ENCODE peak calls at places on chromosomes 11 and 22, in seven cellular contexts. One of them, this sample, is unnamed.

GRCh38 chr11:72562431-72562830 is 111.8 kb downstream of the PDE2A start:
- DNase-seq in fibroblast of lung: no peak
- DNase-seq in mammary epithelial cell: no peak
- DNase-seq in heart left ventricle: no peak
- DNase-seq in lung: no peak
- DNase-seq in NB4: no peak
- DNase-seq in brain microvascular endothelial cell: no peak
- DNase-seq in this sample: no peak

GRCh38 chr22:35785181-35785923 is 67.7 kb downstream of the APOL5 start:
- DNase-seq in fibroblast of lung: peak
- DNase-seq in mammary epithelial cell: peak
- DNase-seq in heart left ventricle: no peak
- DNase-seq in lung: no peak
- DNase-seq in NB4: peak
- DNase-seq in brain microvascular endothelial cell: no peak
- DNase-seq in this sample: no peak

GRCh38 chr11:116275634-116276033 is 497.2 kb downstream of the BUD13 start:
- DNase-seq in fibroblast of lung: peak
- DNase-seq in mammary epithelial cell: peak
- DNase-seq in heart left ventricle: no peak
- DNase-seq in lung: no peak
- DNase-seq in NB4: no peak
- DNase-seq in brain microvascular endothelial cell: no peak
- DNase-seq in this sample: no peak

GRCh38 chr22:20205964-20206708 is 55.3 kb upstream of the CCDC188 start:
- DNase-seq in fibroblast of lung: peak
- DNase-seq in mammary epithelial cell: peak
- DNase-seq in heart left ventricle: peak
- DNase-seq in lung: peak
- DNase-seq in NB4: peak
- DNase-seq in brain microvascular endothelial cell: peak
- DNase-seq in this sample: peak

GRCh38 chr11:125448136-125448535 is 47.9 kb downstream of the FEZ1 start:
- DNase-seq in fibroblast of lung: peak
- DNase-seq in mammary epithelial cell: peak
- DNase-seq in heart left ventricle: no peak
- DNase-seq in lung: no peak
- DNase-seq in NB4: no peak
- DNase-seq in brain microvascular endothelial cell: no peak
- DNase-seq in this sample: no peak

GRCh38 chr22:23520875-23521441 is 59.1 kb downstream of the IGLL1 start:
- DNase-seq in fibroblast of lung: peak
- DNase-seq in mammary epithelial cell: no peak
- DNase-seq in heart left ventricle: peak
- DNase-seq in lung: no peak
- DNase-seq in NB4: no peak
- DNase-seq in brain microvascular endothelial cell: peak
- DNase-seq in this sample: no peak

GRCh38 chr22:18085188-18085587 is 7.4 kb downstream of the PEX26 start:
- DNase-seq in fibroblast of lung: peak
- DNase-seq in mammary epithelial cell: no peak
- DNase-seq in heart left ventricle: no peak
- DNase-seq in lung: no peak
- DNase-seq in NB4: no peak
- DNase-seq in brain microvascular endothelial cell: no peak
- DNase-seq in this sample: peak

GRCh38 chr11:75383246-75383645 is 16.1 kb upstream of the RPS3 start:
- DNase-seq in fibroblast of lung: no peak
- DNase-seq in mammary epithelial cell: no peak
- DNase-seq in heart left ventricle: no peak
- DNase-seq in lung: no peak
- DNase-seq in NB4: peak
- DNase-seq in brain microvascular endothelial cell: no peak
- DNase-seq in this sample: no peak

GRCh38 chr11:114280696-114281095 is 15.5 kb upstream of the NNMT start:
- DNase-seq in fibroblast of lung: peak
- DNase-seq in mammary epithelial cell: peak
- DNase-seq in heart left ventricle: peak
- DNase-seq in lung: peak
- DNase-seq in NB4: peak
- DNase-seq in brain microvascular endothelial cell: peak
- DNase-seq in this sample: peak

GRCh38 chr11:198236-198806 is 5.4 kb downstream of the SCGB1C1 start:
- DNase-seq in fibroblast of lung: no peak
- DNase-seq in mammary epithelial cell: no peak
- DNase-seq in heart left ventricle: peak
- DNase-seq in lung: peak
- DNase-seq in NB4: no peak
- DNase-seq in brain microvascular endothelial cell: no peak
- DNase-seq in this sample: no peak

GRCh38 chr11:106471273-106471672 is 393.8 kb downstream of the AASDHPPT start:
- DNase-seq in fibroblast of lung: no peak
- DNase-seq in mammary epithelial cell: no peak
- DNase-seq in heart left ventricle: no peak
- DNase-seq in lung: no peak
- DNase-seq in NB4: no peak
- DNase-seq in brain microvascular endothelial cell: peak
- DNase-seq in this sample: no peak

GRCh38 chr22:48068323-48068722 is 1305.9 kb downstream of the TBC1D22A start:
- DNase-seq in fibroblast of lung: no peak
- DNase-seq in mammary epithelial cell: no peak
- DNase-seq in heart left ventricle: no peak
- DNase-seq in lung: no peak
- DNase-seq in NB4: no peak
- DNase-seq in brain microvascular endothelial cell: no peak
- DNase-seq in this sample: no peak

GRCh38 chr22:44620129-44620840 is 81.7 kb upstream of the PRR5 start:
- DNase-seq in fibroblast of lung: peak
- DNase-seq in mammary epithelial cell: peak
- DNase-seq in heart left ventricle: peak
- DNase-seq in lung: peak
- DNase-seq in NB4: peak
- DNase-seq in brain microvascular endothelial cell: peak
- DNase-seq in this sample: peak

GRCh38 chr11:62710001-62710345 is 2.5 kb downstream of the GNG3 start:
- DNase-seq in fibroblast of lung: no peak
- DNase-seq in mammary epithelial cell: no peak
- DNase-seq in heart left ventricle: no peak
- DNase-seq in lung: no peak
- DNase-seq in NB4: peak
- DNase-seq in brain microvascular endothelial cell: no peak
- DNase-seq in this sample: no peak

GRCh38 chr11:7571640-7572000 is 57.8 kb downstream of the PPFIBP2 start:
- DNase-seq in fibroblast of lung: peak
- DNase-seq in mammary epithelial cell: peak
- DNase-seq in heart left ventricle: no peak
- DNase-seq in lung: peak
- DNase-seq in NB4: peak
- DNase-seq in brain microvascular endothelial cell: peak
- DNase-seq in this sample: peak

GRCh38 chr11:72930011-72930410 is 115.8 kb downstream of the ATG16L2 start:
- DNase-seq in fibroblast of lung: peak
- DNase-seq in mammary epithelial cell: no peak
- DNase-seq in heart left ventricle: no peak
- DNase-seq in lung: no peak
- DNase-seq in NB4: no peak
- DNase-seq in brain microvascular endothelial cell: peak
- DNase-seq in this sample: no peak

GRCh38 chr22:37284807-37285355 is 2.6 kb downstream of the CYTH4 start:
- DNase-seq in fibroblast of lung: no peak
- DNase-seq in mammary epithelial cell: no peak
- DNase-seq in heart left ventricle: peak
- DNase-seq in lung: peak
- DNase-seq in NB4: peak
- DNase-seq in brain microvascular endothelial cell: no peak
- DNase-seq in this sample: peak

GRCh38 chr11:10454902-10455631 is at the start of gene AMPD3:
- DNase-seq in fibroblast of lung: peak
- DNase-seq in mammary epithelial cell: peak
- DNase-seq in heart left ventricle: no peak
- DNase-seq in lung: peak
- DNase-seq in NB4: peak
- DNase-seq in brain microvascular endothelial cell: peak
- DNase-seq in this sample: peak

GRCh38 chr22:39238561-39238960 is 6.2 kb downstream of the PDGFB start:
- DNase-seq in fibroblast of lung: no peak
- DNase-seq in mammary epithelial cell: no peak
- DNase-seq in heart left ventricle: no peak
- DNase-seq in lung: no peak
- DNase-seq in NB4: no peak
- DNase-seq in brain microvascular endothelial cell: no peak
- DNase-seq in this sample: no peak

GRCh38 chr11:16613401-16614381 is 124.8 kb upstream of the C11orf58 start:
- DNase-seq in fibroblast of lung: peak
- DNase-seq in mammary epithelial cell: peak
- DNase-seq in heart left ventricle: peak
- DNase-seq in lung: peak
- DNase-seq in NB4: peak
- DNase-seq in brain microvascular endothelial cell: peak
- DNase-seq in this sample: peak

GRCh38 chr11:117885777-117886176 is 9.3 kb upstream of the FXYD6 start:
- DNase-seq in fibroblast of lung: no peak
- DNase-seq in mammary epithelial cell: no peak
- DNase-seq in heart left ventricle: peak
- DNase-seq in lung: peak
- DNase-seq in NB4: no peak
- DNase-seq in brain microvascular endothelial cell: no peak
- DNase-seq in this sample: peak

GRCh38 chr11:84853841-84854497 is 773.2 kb downstream of the DLG2 start:
- DNase-seq in fibroblast of lung: peak
- DNase-seq in mammary epithelial cell: peak
- DNase-seq in heart left ventricle: no peak
- DNase-seq in lung: no peak
- DNase-seq in NB4: no peak
- DNase-seq in brain microvascular endothelial cell: no peak
- DNase-seq in this sample: no peak

GRCh38 chr11:128800871-128801417 is 66.2 kb downstream of the KCNJ1 start:
- DNase-seq in fibroblast of lung: no peak
- DNase-seq in mammary epithelial cell: no peak
- DNase-seq in heart left ventricle: no peak
- DNase-seq in lung: no peak
- DNase-seq in NB4: no peak
- DNase-seq in brain microvascular endothelial cell: no peak
- DNase-seq in this sample: no peak

GRCh38 chr11:128804481-128804880 is 62.6 kb downstream of the KCNJ1 start:
- DNase-seq in fibroblast of lung: peak
- DNase-seq in mammary epithelial cell: peak
- DNase-seq in heart left ventricle: no peak
- DNase-seq in lung: no peak
- DNase-seq in NB4: no peak
- DNase-seq in brain microvascular endothelial cell: peak
- DNase-seq in this sample: no peak

GRCh38 chr11:128806496-128807261 is 60.4 kb downstream of the KCNJ1 start:
- DNase-seq in fibroblast of lung: peak
- DNase-seq in mammary epithelial cell: no peak
- DNase-seq in heart left ventricle: no peak
- DNase-seq in lung: no peak
- DNase-seq in NB4: no peak
- DNase-seq in brain microvascular endothelial cell: no peak
- DNase-seq in this sample: no peak

GRCh38 chr11:128803440-128803839 is 63.7 kb downstream of the KCNJ1 start:
- DNase-seq in fibroblast of lung: no peak
- DNase-seq in mammary epithelial cell: no peak
- DNase-seq in heart left ventricle: no peak
- DNase-seq in lung: no peak
- DNase-seq in NB4: no peak
- DNase-seq in brain microvascular endothelial cell: no peak
- DNase-seq in this sample: no peak

GRCh38 chr11:128802358-128802981 is 64.6 kb downstream of the KCNJ1 start:
- DNase-seq in fibroblast of lung: no peak
- DNase-seq in mammary epithelial cell: peak
- DNase-seq in heart left ventricle: no peak
- DNase-seq in lung: no peak
- DNase-seq in NB4: no peak
- DNase-seq in brain microvascular endothelial cell: peak
- DNase-seq in this sample: no peak
- TF ChIP-seq CTCF in fibroblast of lung: peak
- TF ChIP-seq CTCF in mammary epithelial cell: peak
- TF ChIP-seq CTCF in heart left ventricle: no peak
- TF ChIP-seq CTCF in lung: no peak
- TF ChIP-seq CTCF in NB4: no peak
- TF ChIP-seq CTCF in brain microvascular endothelial cell: peak
- TF ChIP-seq CTCF in this sample: no peak

GRCh38 chr11:59135648-59136461 is 6.8 kb upstream of the FAM111A start:
- DNase-seq in fibroblast of lung: peak
- DNase-seq in mammary epithelial cell: peak
- DNase-seq in heart left ventricle: peak
- DNase-seq in lung: peak
- DNase-seq in NB4: peak
- DNase-seq in brain microvascular endothelial cell: peak
- DNase-seq in this sample: peak
- H3K4me3 ChIP-seq in fibroblast of lung: no peak
- H3K4me3 ChIP-seq in mammary epithelial cell: no peak
- H3K4me3 ChIP-seq in heart left ventricle: no peak
- H3K4me3 ChIP-seq in lung: no peak
- H3K4me3 ChIP-seq in NB4: peak
- H3K4me3 ChIP-seq in brain microvascular endothelial cell: peak
- H3K4me3 ChIP-seq in this sample: no peak

GRCh38 chr11:90148900-90149299 is 14.4 kb downstream of the NAALAD2 start:
- DNase-seq in fibroblast of lung: no peak
- DNase-seq in mammary epithelial cell: no peak
- DNase-seq in heart left ventricle: no peak
- DNase-seq in lung: no peak
- DNase-seq in NB4: no peak
- DNase-seq in brain microvascular endothelial cell: no peak
- DNase-seq in this sample: no peak
- TF ChIP-seq CTCF in fibroblast of lung: no peak
- TF ChIP-seq CTCF in mammary epithelial cell: peak
- TF ChIP-seq CTCF in heart left ventricle: no peak
- TF ChIP-seq CTCF in lung: no peak
- TF ChIP-seq CTCF in NB4: no peak
- TF ChIP-seq CTCF in brain microvascular endothelial cell: peak
- TF ChIP-seq CTCF in this sample: no peak

GRCh38 chr11:12886508-12886907 is 122.6 kb upstream of the RASSF10 start:
- DNase-seq in fibroblast of lung: no peak
- DNase-seq in mammary epithelial cell: no peak
- DNase-seq in heart left ventricle: no peak
- DNase-seq in lung: no peak
- DNase-seq in NB4: no peak
- DNase-seq in brain microvascular endothelial cell: no peak
- DNase-seq in this sample: no peak

GRCh38 chr11:12885717-12886226 is 123.3 kb upstream of the RASSF10 start:
- DNase-seq in fibroblast of lung: no peak
- DNase-seq in mammary epithelial cell: no peak
- DNase-seq in heart left ventricle: no peak
- DNase-seq in lung: no peak
- DNase-seq in NB4: no peak
- DNase-seq in brain microvascular endothelial cell: no peak
- DNase-seq in this sample: no peak

GRCh38 chr11:12888525-12889158 is 120.5 kb upstream of the RASSF10 start:
- DNase-seq in fibroblast of lung: peak
- DNase-seq in mammary epithelial cell: peak
- DNase-seq in heart left ventricle: peak
- DNase-seq in lung: peak
- DNase-seq in NB4: peak
- DNase-seq in brain microvascular endothelial cell: peak
- DNase-seq in this sample: peak

GRCh38 chr11:12890476-12890875 is 118.6 kb upstream of the RASSF10 start:
- DNase-seq in fibroblast of lung: no peak
- DNase-seq in mammary epithelial cell: no peak
- DNase-seq in heart left ventricle: no peak
- DNase-seq in lung: no peak
- DNase-seq in NB4: no peak
- DNase-seq in brain microvascular endothelial cell: no peak
- DNase-seq in this sample: no peak

GRCh38 chr11:12889243-12889642 is 119.9 kb upstream of the RASSF10 start:
- DNase-seq in fibroblast of lung: peak
- DNase-seq in mammary epithelial cell: peak
- DNase-seq in heart left ventricle: no peak
- DNase-seq in lung: no peak
- DNase-seq in NB4: peak
- DNase-seq in brain microvascular endothelial cell: peak
- DNase-seq in this sample: no peak
- H3K4me3 ChIP-seq in fibroblast of lung: no peak
- H3K4me3 ChIP-seq in mammary epithelial cell: no peak
- H3K4me3 ChIP-seq in heart left ventricle: no peak
- H3K4me3 ChIP-seq in lung: no peak
- H3K4me3 ChIP-seq in NB4: no peak
- H3K4me3 ChIP-seq in brain microvascular endothelial cell: no peak
- H3K4me3 ChIP-seq in this sample: no peak